ENCODE peak calls at places on chromosomes 1 and 21, in four cellular contexts. One of them, this sample, is unnamed.
A peak's percentile ranks its signal among the peaks of the same experiment; 100 is the strongest.

GRCh38 chr1:24191860-24192259 is 4.8 kb upstream of the IFNLR1 start:
- DNase-seq in mucosa of gallbladder: no peak
- DNase-seq in bronchial epithelial cell: peak; percentile 97
- DNase-seq in WTC11: no peak
- DNase-seq in this sample: peak; percentile 85

GRCh38 chr1:204363335-204364114 is 3.8 kb upstream of the PLEKHA6 start:
- DNase-seq in WTC11: peak; percentile 73
- DNase-seq in mucosa of gallbladder: peak; percentile 67
- DNase-seq in bronchial epithelial cell: peak; percentile 69
- DNase-seq in this sample: peak; percentile 64

GRCh38 chr1:230851291-230851691 is 17.0 kb downstream of the C1orf198 start:
- DNase-seq in WTC11: peak; percentile 53
- DNase-seq in bronchial epithelial cell: no peak
- DNase-seq in mucosa of gallbladder: no peak
- DNase-seq in this sample: no peak

GRCh38 chr1:37315236-37315870 is 159.0 kb upstream of the ZC3H12A start:
- DNase-seq in bronchial epithelial cell: no peak
- DNase-seq in WTC11: peak; percentile 36
- DNase-seq in mucosa of gallbladder: no peak
- DNase-seq in this sample: no peak

GRCh38 chr1:33127001-33127823 is 46.3 kb downstream of the AZIN2 start:
- DNase-seq in bronchial epithelial cell: peak; percentile 95
- DNase-seq in mucosa of gallbladder: peak; percentile 98
- DNase-seq in WTC11: peak; percentile 95
- DNase-seq in this sample: peak; percentile 99

GRCh38 chr1:12615916-12616708 is 1.9 kb downstream of the DHRS3 start:
- DNase-seq in WTC11: peak; percentile 65
- DNase-seq in mucosa of gallbladder: peak; percentile 74
- DNase-seq in bronchial epithelial cell: peak; percentile 28
- DNase-seq in this sample: peak; percentile 59

GRCh38 chr1:28737245-28738137 is 751 bp downstream of the YTHDF2 start:
- DNase-seq in bronchial epithelial cell: peak; percentile 40
- DNase-seq in mucosa of gallbladder: peak; percentile 16
- DNase-seq in WTC11: peak; percentile 70
- DNase-seq in this sample: peak; percentile 56

GRCh38 chr1:174789399-174789798 is 210.3 kb upstream of the CACYBP start:
- DNase-seq in WTC11: no peak
- DNase-seq in bronchial epithelial cell: peak; percentile 64
- DNase-seq in mucosa of gallbladder: no peak
- DNase-seq in this sample: peak; percentile 43

GRCh38 chr1:245198755-245199516 is 44.2 kb downstream of the KIF26B start:
- DNase-seq in mucosa of gallbladder: no peak
- DNase-seq in bronchial epithelial cell: no peak
- DNase-seq in WTC11: no peak
- DNase-seq in this sample: no peak

GRCh38 chr1:234941711-234942320 is 186.8 kb downstream of the TOMM20 start:
- DNase-seq in mucosa of gallbladder: no peak
- DNase-seq in bronchial epithelial cell: no peak
- DNase-seq in WTC11: no peak
- DNase-seq in this sample: peak; percentile 95

GRCh38 chr21:38175321-38175720 is 81.5 kb upstream of the KCNJ15 start:
- DNase-seq in WTC11: no peak
- DNase-seq in bronchial epithelial cell: peak; percentile 54
- DNase-seq in mucosa of gallbladder: no peak
- DNase-seq in this sample: no peak

GRCh38 chr1:103937763-103938357 is 188.2 kb downstream of the AMY1C start:
- DNase-seq in bronchial epithelial cell: no peak
- DNase-seq in WTC11: no peak
- DNase-seq in mucosa of gallbladder: no peak
- DNase-seq in this sample: no peak

GRCh38 chr1:25871704-25872494 is 3.6 kb downstream of the PAQR7 start:
- DNase-seq in bronchial epithelial cell: no peak
- DNase-seq in mucosa of gallbladder: no peak
- DNase-seq in WTC11: peak; percentile 5
- DNase-seq in this sample: no peak

GRCh38 chr21:42465008-42465878 is 30.8 kb downstream of the RSPH1 start:
- DNase-seq in bronchial epithelial cell: peak; percentile 43
- DNase-seq in mucosa of gallbladder: peak; percentile 46
- DNase-seq in WTC11: no peak
- DNase-seq in this sample: no peak

GRCh38 chr1:215475719-215476525 is 91.2 kb upstream of the KCTD3 start:
- DNase-seq in mucosa of gallbladder: no peak
- DNase-seq in bronchial epithelial cell: peak; percentile 69
- DNase-seq in WTC11: no peak
- DNase-seq in this sample: peak; percentile 95

GRCh38 chr1:192270398-192270797 is 46.4 kb upstream of the RGS21 start:
- DNase-seq in bronchial epithelial cell: peak; percentile 57
- DNase-seq in mucosa of gallbladder: no peak
- DNase-seq in WTC11: no peak
- DNase-seq in this sample: peak; percentile 8

GRCh38 chr1:58710190-58710589 is 10.3 kb upstream of the MYSM1 start:
- DNase-seq in bronchial epithelial cell: no peak
- DNase-seq in WTC11: no peak
- DNase-seq in mucosa of gallbladder: no peak
- DNase-seq in this sample: no peak

GRCh38 chr21:38567577-38568360 is 69.5 kb upstream of the ERG start:
- DNase-seq in mucosa of gallbladder: no peak
- DNase-seq in bronchial epithelial cell: no peak
- DNase-seq in WTC11: no peak
- DNase-seq in this sample: peak; percentile 52

GRCh38 chr1:187038789-187039188 is 210.0 kb downstream of the PLA2G4A start:
- DNase-seq in mucosa of gallbladder: no peak
- DNase-seq in bronchial epithelial cell: peak; percentile 94
- DNase-seq in WTC11: no peak
- DNase-seq in this sample: peak; percentile 80

GRCh38 chr1:45230537-45230936 is 24.1 kb upstream of the ZSWIM5 start:
- DNase-seq in mucosa of gallbladder: peak; percentile 12
- DNase-seq in WTC11: no peak
- DNase-seq in bronchial epithelial cell: peak; percentile 30
- DNase-seq in this sample: no peak

GRCh38 chr1:50968884-50969610 is 998 bp upstream of the CDKN2C start:
- DNase-seq in bronchial epithelial cell: peak; percentile 32
- DNase-seq in mucosa of gallbladder: peak; percentile 37
- DNase-seq in WTC11: peak; percentile 44
- DNase-seq in this sample: no peak

GRCh38 chr21:36297938-36298572 is 21.9 kb upstream of the MORC3 start:
- DNase-seq in mucosa of gallbladder: peak; percentile 80
- DNase-seq in WTC11: no peak
- DNase-seq in bronchial epithelial cell: peak; percentile 85
- DNase-seq in this sample: peak; percentile 21

GRCh38 chr1:22643381-22643780 is at the start of gene C1QC:
- DNase-seq in bronchial epithelial cell: no peak
- DNase-seq in WTC11: no peak
- DNase-seq in mucosa of gallbladder: peak; percentile 51
- DNase-seq in this sample: no peak

GRCh38 chr1:160747717-160748116 is 8.7 kb downstream of the SLAMF7 start:
- DNase-seq in bronchial epithelial cell: peak; percentile 66
- DNase-seq in WTC11: no peak
- DNase-seq in mucosa of gallbladder: no peak
- DNase-seq in this sample: peak; percentile 41

GRCh38 chr1:1068374-1069060 is 5.6 kb downstream of the RNF223 start:
- DNase-seq in bronchial epithelial cell: no peak
- DNase-seq in WTC11: peak; percentile 57
- DNase-seq in mucosa of gallbladder: no peak
- DNase-seq in this sample: no peak

GRCh38 chr1:37479255-37480124 is 5.1 kb downstream of the ZC3H12A start:
- DNase-seq in mucosa of gallbladder: peak; percentile 96
- DNase-seq in WTC11: no peak
- DNase-seq in bronchial epithelial cell: peak; percentile 97
- DNase-seq in this sample: peak; percentile 93

GRCh38 chr1:41383094-41383852 is 22.0 kb downstream of the FOXO6 start:
- DNase-seq in bronchial epithelial cell: peak; percentile 42
- DNase-seq in mucosa of gallbladder: no peak
- DNase-seq in WTC11: no peak
- DNase-seq in this sample: peak; percentile 65

GRCh38 chr21:44836666-44837471 is 19.0 kb upstream of the SUMO3 start:
- DNase-seq in bronchial epithelial cell: peak; percentile 29
- DNase-seq in WTC11: no peak
- DNase-seq in mucosa of gallbladder: peak; percentile 53
- DNase-seq in this sample: peak; percentile 54

GRCh38 chr1:209652873-209653401 is 712 bp upstream of the LAMB3 start:
- DNase-seq in mucosa of gallbladder: peak; percentile 94
- DNase-seq in bronchial epithelial cell: peak; percentile 99
- DNase-seq in WTC11: peak; percentile 72
- DNase-seq in this sample: peak; percentile 77

GRCh38 chr1:31712625-31713024 is 8.8 kb upstream of the COL16A1 start:
- DNase-seq in WTC11: no peak
- DNase-seq in bronchial epithelial cell: peak; percentile 52
- DNase-seq in mucosa of gallbladder: peak; percentile 34
- DNase-seq in this sample: peak; percentile 99

GRCh38 chr1:32902535-32902920 is 1.3 kb upstream of the TMEM54 start:
- DNase-seq in mucosa of gallbladder: no peak
- DNase-seq in WTC11: no peak
- DNase-seq in bronchial epithelial cell: no peak
- DNase-seq in this sample: no peak

GRCh38 chr1:219293440-219293839 is 119.8 kb downstream of the LYPLAL1 start:
- DNase-seq in bronchial epithelial cell: no peak
- DNase-seq in WTC11: no peak
- DNase-seq in mucosa of gallbladder: no peak
- DNase-seq in this sample: peak; percentile 73

GRCh38 chr21:45380566-45380965 is 24.4 kb upstream of the COL18A1 start:
- DNase-seq in bronchial epithelial cell: no peak
- DNase-seq in mucosa of gallbladder: no peak
- DNase-seq in WTC11: peak; percentile 6
- DNase-seq in this sample: no peak

GRCh38 chr21:25791321-25791720 is 56.5 kb downstream of the GABPA start:
- DNase-seq in WTC11: no peak
- DNase-seq in mucosa of gallbladder: no peak
- DNase-seq in bronchial epithelial cell: no peak
- DNase-seq in this sample: no peak

GRCh38 chr1:176843352-176844297 is 320.9 kb downstream of the ASTN1 start:
- DNase-seq in bronchial epithelial cell: peak; percentile 24
- DNase-seq in WTC11: peak; percentile 22
- DNase-seq in mucosa of gallbladder: peak; percentile 12
- DNase-seq in this sample: no peak

GRCh38 chr1:100075773-100076172 is 57.0 kb downstream of the SASS6 start:
- DNase-seq in mucosa of gallbladder: no peak
- DNase-seq in bronchial epithelial cell: no peak
- DNase-seq in WTC11: no peak
- DNase-seq in this sample: peak; percentile 13

GRCh38 chr1:115057661-115058249 is 28.1 kb downstream of the TSHB start:
- DNase-seq in WTC11: no peak
- DNase-seq in bronchial epithelial cell: no peak
- DNase-seq in mucosa of gallbladder: no peak
- DNase-seq in this sample: no peak